ENCODE peak calls at places on chromosomes 12 and 14, in six cellular contexts. D is H9, E is IMR-90, R is neuronal stem cell, W is HCT116, V is mesendoderm. S is an unnamed sample.

GRCh38 chr14:101503431-101504095 is 57.7 kb upstream of the DIO3 start:
- DNase-seq in D (peak; percentile 19), E (no peak), R (no peak), W (no peak), V (no peak), S (no peak)

GRCh38 chr12:26338574-26339572 is 143.5 kb downstream of the SSPN start:
- DNase-seq in D (no peak), E (peak; percentile 78), R (no peak), W (peak; percentile 41), V (no peak), S (no peak)

GRCh38 chr14:88551936-88552565 is 2.8 kb downstream of the PTPN21 start:
- DNase-seq in D (peak; percentile 54), E (peak; percentile 19), R (no peak), W (no peak), V (peak; percentile 42), S (no peak)

GRCh38 chr14:72906316-72906715 is 12.4 kb upstream of the DPF3 start:
- DNase-seq in D (no peak), E (peak; percentile 87), R (no peak), W (no peak), V (no peak), S (no peak)

GRCh38 chr14:34020014-34020413 is 69.1 kb upstream of the EGLN3 start:
- DNase-seq in D (no peak), E (no peak), R (no peak), W (no peak), V (no peak), S (no peak)

GRCh38 chr14:22886500-22887259 is 3.7 kb downstream of the REM2 start:
- DNase-seq in D (peak; percentile 92), E (peak; percentile 13), R (peak; percentile 82), W (peak; percentile 49), V (peak; percentile 94), S (peak; percentile 94)

GRCh38 chr12:105100998-105101397 is 6.5 kb upstream of the WASHC4 start:
- DNase-seq in D (no peak), E (peak; percentile 45), R (no peak), W (no peak), V (no peak), S (no peak)

GRCh38 chr14:70045715-70046535 is 142.8 kb downstream of the SLC8A3 start:
- DNase-seq in D (peak; percentile 90), E (peak; percentile 48), R (peak; percentile 55), W (peak; percentile 54), V (peak; percentile 85), S (peak; percentile 81)

GRCh38 chr14:94360945-94361565 is 27.3 kb downstream of the SERPINA1 start:
- DNase-seq in D (no peak), E (no peak), R (no peak), W (no peak), V (no peak), S (no peak)

GRCh38 chr12:95755236-95755865 is 35.2 kb downstream of the NTN4 start:
- DNase-seq in D (no peak), E (no peak), R (no peak), W (no peak), V (peak; percentile 58), S (no peak)

GRCh38 chr14:90691627-90692026 is 124.6 kb downstream of the TTC7B start:
- DNase-seq in D (no peak), E (no peak), R (no peak), W (no peak), V (no peak), S (no peak)

GRCh38 chr12:75712223-75712622 is 200.8 kb upstream of the KRR1 start:
- DNase-seq in D (no peak), E (no peak), R (no peak), W (peak; percentile 95), V (no peak), S (no peak)

GRCh38 chr14:100730530-100730929 is 3.8 kb downstream of the DLK1 start:
- DNase-seq in D (no peak), E (no peak), R (no peak), W (no peak), V (no peak), S (no peak)

GRCh38 chr14:36976571-36977023 is 195.8 kb downstream of the SLC25A21 start:
- DNase-seq in D (no peak), E (peak; percentile 37), R (no peak), W (no peak), V (peak; percentile 71), S (no peak)

GRCh38 chr14:36986407-36986806 is 186.0 kb downstream of the SLC25A21 start:
- DNase-seq in D (no peak), E (no peak), R (no peak), W (no peak), V (peak; percentile 26), S (no peak)

GRCh38 chr14:36979863-36980262 is 192.5 kb downstream of the SLC25A21 start:
- DNase-seq in D (no peak), E (no peak), R (no peak), W (no peak), V (no peak), S (no peak)

DNA sequence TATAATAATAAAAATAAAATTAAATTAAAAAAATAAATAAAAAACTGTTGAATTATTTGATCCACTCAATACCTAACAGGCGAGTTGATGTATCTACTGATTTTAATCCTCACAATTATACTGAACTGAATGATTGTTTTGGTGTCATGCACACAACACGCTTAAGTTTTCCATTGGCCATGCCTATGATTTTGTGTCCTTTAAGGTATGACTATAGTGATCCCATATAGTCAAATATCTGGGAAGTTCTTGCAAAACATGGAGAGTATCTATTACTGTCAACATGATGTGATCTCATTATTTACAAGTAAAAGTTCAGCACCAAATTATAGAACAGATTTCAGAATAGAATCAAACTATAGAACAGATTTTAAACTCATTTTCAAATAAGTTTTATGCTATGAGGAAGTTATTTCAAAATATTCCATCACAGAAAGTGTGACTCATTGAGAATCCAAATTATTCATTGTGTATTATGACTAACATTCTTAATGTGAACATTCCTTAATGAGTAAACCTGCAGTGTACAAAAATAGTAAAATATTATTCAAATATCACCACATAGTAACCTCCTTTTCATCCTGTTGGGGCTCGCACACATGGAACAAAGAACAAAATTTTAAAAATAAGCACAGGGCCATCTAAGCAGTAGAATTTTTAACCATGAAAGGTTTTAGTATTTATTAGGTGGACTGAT is 190.4 kb downstream of the SLC25A21 start:
- DNase-seq in D (no peak), E (peak; percentile 79), R (no peak), W (no peak), V (no peak), S (no peak)
- H3K4me2 ChIP-seq in D (no peak overlapping the region), E (peak overlapping the region; percentile 23), R (no peak overlapping the region), W (peak overlapping the region; percentile 52), V (no peak overlapping the region), S (no peak overlapping the region)

DNA sequence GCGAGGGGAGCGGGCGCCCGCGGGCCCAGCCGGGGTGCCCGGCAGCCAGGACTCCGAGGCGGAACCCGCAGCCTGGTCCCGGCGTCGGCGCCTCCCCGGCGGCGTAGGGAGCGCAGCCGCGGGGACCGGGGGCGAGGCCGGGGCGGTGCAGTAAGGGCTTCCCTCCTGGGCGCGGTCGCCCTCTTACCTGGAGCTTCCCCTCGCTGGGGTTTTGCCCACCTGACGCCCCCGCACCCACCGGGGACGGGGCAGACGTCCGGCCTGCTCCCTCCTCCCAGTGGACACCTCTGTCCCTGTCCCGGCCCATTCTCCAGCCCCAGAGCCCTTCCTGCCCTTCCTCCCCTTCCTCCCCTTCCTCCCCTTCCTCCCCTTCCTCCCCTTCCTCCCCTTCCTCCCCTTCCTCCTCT is 413 bp upstream of the TUBA1C start:
- DNase-seq in D (no peak), E (no peak), R (no peak), W (no peak), V (no peak), S (peak; percentile 69)
- H3K4me2 ChIP-seq in D (peak overlapping the region; percentile 72), E (peak overlapping the region; percentile 84), R (peak overlapping the region; percentile 90), W (peak overlapping the region; percentile 91), V (peak overlapping the region; percentile 9), S (peak overlapping the region; percentile 81)

GRCh38 chr12:48037267-48037915 is 33.1 kb upstream of the COL2A1 start:
- DNase-seq in D (peak; percentile 97), E (peak; percentile 39), R (peak; percentile 88), W (no peak), V (peak; percentile 99), S (no peak)
- H3K4me2 ChIP-seq in D (peak overlapping the region; percentile 3), E (peak overlapping the region; percentile 59), R (peak overlapping the region; percentile 29), W (no peak overlapping the region), V (peak overlapping the region; percentile 13), S (no peak overlapping the region)

GRCh38 chr14:39217214-39217879 is 16.4 kb upstream of the MIA2 start:
- DNase-seq in D (no peak), E (no peak), R (no peak), W (peak; percentile 79), V (no peak), S (no peak)

GRCh38 chr14:39218171-39218769 is 15.4 kb upstream of the MIA2 start:
- DNase-seq in D (no peak), E (peak; percentile 14), R (no peak), W (peak; percentile 89), V (no peak), S (no peak)

DNA sequence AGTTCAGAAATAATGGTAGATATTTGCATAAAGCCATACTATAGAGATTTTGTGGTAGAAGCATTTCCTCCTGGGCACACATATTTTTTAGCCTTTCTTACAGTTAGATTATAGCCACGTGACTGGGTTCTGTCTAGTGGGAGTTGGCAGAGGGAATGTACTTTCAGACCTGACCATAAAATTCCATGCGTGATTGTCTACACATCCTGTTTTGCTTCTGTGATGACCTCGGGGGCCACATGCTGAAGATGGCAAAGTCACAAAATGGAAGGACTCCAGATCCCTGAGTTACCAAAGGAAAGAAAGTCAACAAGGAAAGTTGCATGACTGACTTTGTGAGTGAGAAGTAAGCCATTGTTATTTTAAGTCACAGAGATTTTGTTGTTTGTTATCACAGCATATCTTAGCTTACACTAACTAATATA is 14.6 kb upstream of the MIA2 start:
- DNase-seq in D (no peak), E (peak; percentile 2), R (no peak), W (peak; percentile 32), V (no peak), S (no peak)
- H3K4me2 ChIP-seq in D (no peak overlapping the region), E (no peak overlapping the region), R (no peak overlapping the region), W (peak overlapping the region; percentile 78), V (no peak overlapping the region), S (no peak overlapping the region)